ENCODE peak calls at places on chromosomes 12 and 14, in seven cellular contexts. R, L, Y, A, M, P and D are unnamed samples.

GRCh38 chr12:92614502-92614901 is 88.3 kb upstream of the PLEKHG7 start:
- DNase-seq in P (no peak), M (no peak), L (no peak), R (no peak), Y (no peak), A (no peak), D (no peak)

GRCh38 chr12:84856156-84856900 is 56.3 kb downstream of the SLC6A15 start:
- DNase-seq in R (no peak), L (no peak), A (no peak), P (no peak), M (no peak), Y (no peak), D (no peak)

GRCh38 chr12:16788888-16789790 is 183.2 kb upstream of the LMO3 start:
- DNase-seq in Y (no peak), P (no peak), R (no peak), L (no peak), M (no peak), A (no peak), D (no peak)

GRCh38 chr12:2719405-2719804 is 75.4 kb upstream of the FKBP4 start:
- DNase-seq in L (no peak), R (no peak), M (no peak), Y (no peak), P (no peak), A (no peak), D (no peak)

GRCh38 chr12:27158322-27158721 is 75.9 kb upstream of the C12orf71 start:
- DNase-seq in R (no peak), P (no peak), M (no peak), Y (no peak), L (no peak), A (no peak), D (no peak)

GRCh38 chr12:96590970-96591369 is 101.6 kb downstream of the CFAP54 start:
- DNase-seq in P (no peak), A (no peak), Y (no peak), R (no peak), L (no peak), M (no peak), D (no peak)

GRCh38 chr12:111812881-111813741 is 28.9 kb upstream of the MAPKAPK5 start:
- DNase-seq in M (peak), Y (peak), P (peak), L (peak), R (peak), A (peak), D (peak)

GRCh38 chr14:63362305-63362914 is 43.7 kb upstream of the GPHB5 start:
- DNase-seq in Y (no peak), R (no peak), L (no peak), M (no peak), P (no peak), A (no peak), D (no peak)

GRCh38 chr14:104994988-104995387 is 9.4 kb downstream of the CLBA1 start:
- DNase-seq in A (no peak), L (no peak), Y (no peak), M (no peak), P (no peak), R (no peak), D (no peak)

GRCh38 chr12:76639646-76640045 is 80.1 kb upstream of the OSBPL8 start:
- DNase-seq in Y (no peak), P (no peak), R (no peak), A (no peak), L (no peak), M (no peak), D (no peak)

GRCh38 chr14:104873380-104874055 is 8.4 kb downstream of the CEP170B start:
- DNase-seq in L (no peak), A (no peak), R (no peak), M (no peak), P (no peak), Y (no peak), D (no peak)

GRCh38 chr12:101738920-101739665 is at the start of gene SYCP3:
- DNase-seq in R (no peak), L (no peak), P (no peak), Y (no peak), A (no peak), M (no peak), D (no peak)

GRCh38 chr12:120977531-120978295 is 630 bp upstream of the HNF1A start:
- DNase-seq in A (no peak), P (no peak), Y (no peak), M (no peak), L (no peak), R (no peak), D (no peak)

GRCh38 chr12:127761880-127762279 is 505.1 kb upstream of the TMEM132C start:
- DNase-seq in A (no peak), Y (no peak), P (no peak), R (no peak), L (no peak), M (no peak), D (no peak)

GRCh38 chr12:115456946-115457689 is 773.1 kb upstream of the TBX3 start:
- DNase-seq in R (peak), Y (no peak), L (no peak), A (no peak), M (no peak), P (no peak), D (no peak)